ENCODE peak calls at places on chromosomes 1 and 21, in eight cellular contexts. One of them, this sample, is unnamed.

GRCh38 chr21:31509108-31510017 is 150.1 kb upstream of the SOD1 start:
- DNase-seq in RWPE1: peak
- DNase-seq in suprapubic skin: no peak
- DNase-seq in neural progenitor cell: peak
- DNase-seq in endothelial cell: peak
- DNase-seq in body of pancreas: no peak
- DNase-seq in prostate gland: no peak
- DNase-seq in kidney: no peak
- DNase-seq in this sample: no peak

GRCh38 chr1:10694633-10695627 is 101.5 kb downstream of the CASZ1 start:
- DNase-seq in RWPE1: peak
- DNase-seq in suprapubic skin: peak
- DNase-seq in neural progenitor cell: peak
- DNase-seq in endothelial cell: peak
- DNase-seq in body of pancreas: peak
- DNase-seq in prostate gland: peak
- DNase-seq in kidney: peak
- DNase-seq in this sample: peak

GRCh38 chr1:15966081-15966955 is 9.6 kb downstream of the ZBTB17 start:
- DNase-seq in RWPE1: no peak
- DNase-seq in suprapubic skin: no peak
- DNase-seq in neural progenitor cell: no peak
- DNase-seq in endothelial cell: no peak
- DNase-seq in body of pancreas: peak
- DNase-seq in prostate gland: no peak
- DNase-seq in kidney: peak
- DNase-seq in this sample: peak

GRCh38 chr1:203129501-203130231 is 2.1 kb downstream of the ADORA1 start:
- DNase-seq in RWPE1: no peak
- DNase-seq in suprapubic skin: no peak
- DNase-seq in neural progenitor cell: no peak
- DNase-seq in endothelial cell: no peak
- DNase-seq in body of pancreas: peak
- DNase-seq in prostate gland: no peak
- DNase-seq in kidney: no peak
- DNase-seq in this sample: no peak

GRCh38 chr1:116667577-116668105 is at the start of gene IGSF3:
- DNase-seq in RWPE1: peak
- DNase-seq in suprapubic skin: peak
- DNase-seq in neural progenitor cell: peak
- DNase-seq in endothelial cell: peak
- DNase-seq in body of pancreas: peak
- DNase-seq in prostate gland: peak
- DNase-seq in kidney: peak
- DNase-seq in this sample: no peak

GRCh38 chr1:13759072-13759471 is 59.1 kb downstream of the PRDM2 start:
- DNase-seq in RWPE1: peak
- DNase-seq in suprapubic skin: no peak
- DNase-seq in neural progenitor cell: no peak
- DNase-seq in endothelial cell: no peak
- DNase-seq in body of pancreas: peak
- DNase-seq in prostate gland: peak
- DNase-seq in kidney: no peak
- DNase-seq in this sample: no peak

GRCh38 chr1:172883387-172883791 is 167.4 kb downstream of the TNFSF18 start:
- DNase-seq in RWPE1: no peak
- DNase-seq in suprapubic skin: no peak
- DNase-seq in neural progenitor cell: no peak
- DNase-seq in endothelial cell: no peak
- DNase-seq in body of pancreas: no peak
- DNase-seq in prostate gland: no peak
- DNase-seq in kidney: no peak
- DNase-seq in this sample: no peak

GRCh38 chr1:9250586-9251381 is 16.2 kb downstream of the H6PD start:
- DNase-seq in RWPE1: no peak
- DNase-seq in suprapubic skin: no peak
- DNase-seq in neural progenitor cell: no peak
- DNase-seq in endothelial cell: no peak
- DNase-seq in body of pancreas: no peak
- DNase-seq in prostate gland: no peak
- DNase-seq in kidney: peak
- DNase-seq in this sample: no peak

GRCh38 chr1:12065872-12066271 is 2.8 kb downstream of the TNFRSF8 start:
- DNase-seq in RWPE1: no peak
- DNase-seq in suprapubic skin: no peak
- DNase-seq in neural progenitor cell: no peak
- DNase-seq in endothelial cell: no peak
- DNase-seq in body of pancreas: no peak
- DNase-seq in prostate gland: no peak
- DNase-seq in kidney: no peak
- DNase-seq in this sample: no peak

GRCh38 chr1:14294006-14294405 is 304.5 kb upstream of the KAZN start:
- DNase-seq in RWPE1: no peak
- DNase-seq in suprapubic skin: no peak
- DNase-seq in neural progenitor cell: no peak
- DNase-seq in endothelial cell: no peak
- DNase-seq in body of pancreas: no peak
- DNase-seq in prostate gland: no peak
- DNase-seq in kidney: no peak
- DNase-seq in this sample: no peak

GRCh38 chr1:192104852-192105251 is 53.4 kb upstream of the RGS18 start:
- DNase-seq in RWPE1: no peak
- DNase-seq in suprapubic skin: no peak
- DNase-seq in neural progenitor cell: no peak
- DNase-seq in endothelial cell: no peak
- DNase-seq in body of pancreas: no peak
- DNase-seq in prostate gland: no peak
- DNase-seq in kidney: no peak
- DNase-seq in this sample: peak

GRCh38 chr1:84020151-84020550 is 21.2 kb upstream of the TTLL7 start:
- DNase-seq in RWPE1: no peak
- DNase-seq in suprapubic skin: no peak
- DNase-seq in neural progenitor cell: no peak
- DNase-seq in endothelial cell: no peak
- DNase-seq in body of pancreas: peak
- DNase-seq in prostate gland: peak
- DNase-seq in kidney: no peak
- DNase-seq in this sample: no peak

GRCh38 chr1:192575499-192576189 is at the start of gene RGS1:
- DNase-seq in RWPE1: no peak
- DNase-seq in suprapubic skin: no peak
- DNase-seq in neural progenitor cell: no peak
- DNase-seq in endothelial cell: no peak
- DNase-seq in body of pancreas: peak
- DNase-seq in prostate gland: no peak
- DNase-seq in kidney: peak
- DNase-seq in this sample: no peak

GRCh38 chr1:64653466-64653865 is 91.4 kb upstream of the RAVER2 start:
- DNase-seq in RWPE1: no peak
- DNase-seq in suprapubic skin: no peak
- DNase-seq in neural progenitor cell: no peak
- DNase-seq in endothelial cell: no peak
- DNase-seq in body of pancreas: no peak
- DNase-seq in prostate gland: no peak
- DNase-seq in kidney: no peak
- DNase-seq in this sample: no peak

GRCh38 chr1:64114012-64114525 is 89.4 kb upstream of the UBE2U start:
- DNase-seq in RWPE1: no peak
- DNase-seq in suprapubic skin: no peak
- DNase-seq in neural progenitor cell: no peak
- DNase-seq in endothelial cell: no peak
- DNase-seq in body of pancreas: no peak
- DNase-seq in prostate gland: no peak
- DNase-seq in kidney: no peak
- DNase-seq in this sample: no peak

GRCh38 chr1:12305377-12305776 is 75.5 kb downstream of the VPS13D start:
- DNase-seq in RWPE1: no peak
- DNase-seq in suprapubic skin: no peak
- DNase-seq in neural progenitor cell: no peak
- DNase-seq in endothelial cell: no peak
- DNase-seq in body of pancreas: no peak
- DNase-seq in prostate gland: no peak
- DNase-seq in kidney: no peak
- DNase-seq in this sample: no peak

GRCh38 chr21:22342855-22343254 is 1344.6 kb downstream of the NCAM2 start:
- DNase-seq in RWPE1: no peak
- DNase-seq in suprapubic skin: no peak
- DNase-seq in neural progenitor cell: no peak
- DNase-seq in endothelial cell: no peak
- DNase-seq in body of pancreas: peak
- DNase-seq in prostate gland: no peak
- DNase-seq in kidney: no peak
- DNase-seq in this sample: no peak

GRCh38 chr1:40663324-40664166 is 1.9 kb downstream of the RIMS3 start:
- DNase-seq in RWPE1: no peak
- DNase-seq in suprapubic skin: no peak
- DNase-seq in neural progenitor cell: no peak
- DNase-seq in endothelial cell: no peak
- DNase-seq in body of pancreas: no peak
- DNase-seq in prostate gland: no peak
- DNase-seq in kidney: no peak
- DNase-seq in this sample: no peak

GRCh38 chr21:29002442-29003144 is 9.9 kb upstream of the LTN1 start:
- DNase-seq in RWPE1: peak
- DNase-seq in suprapubic skin: peak
- DNase-seq in neural progenitor cell: peak
- DNase-seq in endothelial cell: peak
- DNase-seq in body of pancreas: peak
- DNase-seq in prostate gland: peak
- DNase-seq in kidney: peak
- DNase-seq in this sample: peak
- TF ChIP-seq CTCF in RWPE1: no peak
- TF ChIP-seq CTCF in suprapubic skin: no peak
- TF ChIP-seq CTCF in neural progenitor cell: no peak
- TF ChIP-seq CTCF in endothelial cell: no peak
- TF ChIP-seq CTCF in body of pancreas: no peak
- TF ChIP-seq CTCF in prostate gland: no peak
- TF ChIP-seq CTCF in kidney: no peak
- TF ChIP-seq CTCF in this sample: no peak

DNA sequence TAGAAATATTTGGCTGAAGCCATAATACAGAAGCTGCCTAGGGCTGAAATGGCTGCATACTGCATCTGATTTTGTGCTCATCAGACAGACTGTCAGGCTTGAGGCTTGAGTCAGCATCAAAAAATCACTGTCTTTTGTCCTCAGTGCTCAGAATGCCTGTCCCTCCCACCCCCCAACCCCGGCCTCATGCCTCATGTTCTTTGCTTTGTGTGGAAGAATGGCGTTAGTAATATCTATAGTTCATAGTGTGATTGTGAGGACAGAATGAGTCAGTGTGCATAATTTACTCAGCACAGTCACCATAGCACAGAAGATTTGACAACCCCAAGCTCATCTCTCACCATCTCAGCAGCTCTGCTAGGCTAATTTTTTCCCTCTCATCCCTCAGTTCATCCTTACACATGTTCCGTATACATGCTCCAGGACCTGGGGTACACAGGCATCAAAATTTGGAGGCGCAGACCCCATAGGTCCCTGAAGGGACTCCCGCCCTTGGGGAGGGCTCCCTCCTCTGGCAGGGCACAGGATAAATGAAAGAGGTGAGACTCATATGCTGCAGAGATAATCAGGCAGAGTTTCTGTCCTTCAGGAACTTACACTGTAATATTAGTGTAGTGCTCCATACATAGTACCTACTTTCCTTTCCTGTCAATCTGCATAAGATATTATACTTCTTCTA is 159.1 kb upstream of the C8B start:
- DNase-seq in RWPE1: peak
- DNase-seq in suprapubic skin: no peak
- DNase-seq in neural progenitor cell: no peak
- DNase-seq in endothelial cell: no peak
- DNase-seq in body of pancreas: no peak
- DNase-seq in prostate gland: no peak
- DNase-seq in kidney: no peak
- DNase-seq in this sample: no peak
- TF ChIP-seq CTCF in RWPE1: no peak
- TF ChIP-seq CTCF in suprapubic skin: no peak
- TF ChIP-seq CTCF in neural progenitor cell: peak
- TF ChIP-seq CTCF in endothelial cell: no peak
- TF ChIP-seq CTCF in body of pancreas: no peak
- TF ChIP-seq CTCF in prostate gland: no peak
- TF ChIP-seq CTCF in kidney: no peak
- TF ChIP-seq CTCF in this sample: no peak

GRCh38 chr21:18950045-18950740 is 546.6 kb upstream of the TMPRSS15 start:
- DNase-seq in RWPE1: no peak
- DNase-seq in suprapubic skin: no peak
- DNase-seq in neural progenitor cell: no peak
- DNase-seq in endothelial cell: no peak
- DNase-seq in body of pancreas: no peak
- DNase-seq in prostate gland: no peak
- DNase-seq in kidney: no peak
- DNase-seq in this sample: no peak

GRCh38 chr21:18954415-18954972 is 550.9 kb upstream of the TMPRSS15 start:
- DNase-seq in RWPE1: no peak
- DNase-seq in suprapubic skin: no peak
- DNase-seq in neural progenitor cell: peak
- DNase-seq in endothelial cell: no peak
- DNase-seq in body of pancreas: no peak
- DNase-seq in prostate gland: no peak
- DNase-seq in kidney: no peak
- DNase-seq in this sample: no peak

DNA sequence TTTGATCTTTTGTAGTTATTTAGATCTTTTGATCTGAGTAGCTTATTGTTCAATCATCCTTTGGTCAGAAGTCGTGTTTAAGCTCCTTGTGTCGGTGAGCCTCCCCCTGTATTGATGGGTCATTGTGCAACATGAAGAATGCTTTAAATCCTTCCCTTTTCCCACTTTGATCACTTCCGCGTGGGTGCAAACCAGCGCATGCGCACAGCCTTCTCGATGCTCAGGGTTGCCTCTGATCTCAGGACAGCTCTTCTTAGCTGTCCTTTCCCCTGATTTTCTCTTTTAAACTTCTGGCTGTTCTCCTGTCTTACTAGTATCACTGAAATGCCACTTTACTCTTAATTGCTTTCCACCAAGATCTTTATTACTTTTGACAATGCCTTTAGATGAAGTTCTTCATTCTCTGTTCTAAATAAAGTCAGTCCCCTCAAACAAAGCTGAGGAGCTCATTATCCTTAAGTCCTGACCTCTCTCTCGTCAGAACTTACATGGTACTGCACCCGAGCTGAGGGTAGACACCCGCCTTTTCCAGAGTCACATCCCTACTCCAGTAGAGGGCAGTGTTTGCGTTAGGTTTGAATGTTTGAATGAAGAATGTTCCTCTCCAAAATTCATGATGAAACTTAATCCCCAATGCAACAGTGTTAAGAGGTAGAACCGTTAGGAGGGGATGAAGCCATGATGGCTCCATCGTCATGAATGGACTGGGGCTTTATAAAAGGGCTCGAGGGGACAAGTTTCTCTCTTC is 547.9 kb upstream of the TMPRSS15 start:
- DNase-seq in RWPE1: no peak
- DNase-seq in suprapubic skin: no peak
- DNase-seq in neural progenitor cell: peak
- DNase-seq in endothelial cell: peak
- DNase-seq in body of pancreas: peak
- DNase-seq in prostate gland: no peak
- DNase-seq in kidney: no peak
- DNase-seq in this sample: no peak
- TF ChIP-seq CTCF in RWPE1: peak
- TF ChIP-seq CTCF in suprapubic skin: no peak
- TF ChIP-seq CTCF in neural progenitor cell: peak
- TF ChIP-seq CTCF in endothelial cell: peak
- TF ChIP-seq CTCF in body of pancreas: peak
- TF ChIP-seq CTCF in prostate gland: no peak
- TF ChIP-seq CTCF in kidney: peak
- TF ChIP-seq CTCF in this sample: peak

GRCh38 chr21:45386728-45387371 is 18.1 kb upstream of the COL18A1 start:
- DNase-seq in RWPE1: no peak
- DNase-seq in suprapubic skin: peak
- DNase-seq in neural progenitor cell: no peak
- DNase-seq in endothelial cell: peak
- DNase-seq in body of pancreas: peak
- DNase-seq in prostate gland: no peak
- DNase-seq in kidney: peak
- DNase-seq in this sample: peak
- TF ChIP-seq CTCF in RWPE1: peak
- TF ChIP-seq CTCF in suprapubic skin: no peak
- TF ChIP-seq CTCF in neural progenitor cell: no peak
- TF ChIP-seq CTCF in endothelial cell: no peak
- TF ChIP-seq CTCF in body of pancreas: no peak
- TF ChIP-seq CTCF in prostate gland: peak
- TF ChIP-seq CTCF in kidney: peak
- TF ChIP-seq CTCF in this sample: peak